ENCODE peak calls at places on chromosomes 4 and X, in seven cellular contexts. T, P, D, W, O, F and V are unnamed samples.

GRCh38 chr4:174218127-174218790 is 65.2 kb downstream of the FBXO8 start:
- DNase-seq in T (no peak), P (no peak), D (no peak), W (no peak), O (no peak), F (no peak), V (no peak)

GRCh38 chr4:85591361-85592098 is 116.6 kb downstream of the ARHGAP24 start:
- DNase-seq in T (no peak), P (no peak), D (no peak), W (peak; percentile 49), O (no peak), F (no peak), V (no peak)

GRCh38 chr4:181528570-181529184 is 714.5 kb upstream of the TENM3 start:
- DNase-seq in T (peak; percentile 76), P (no peak), D (no peak), W (peak; percentile 71), O (peak; percentile 45), F (peak; percentile 71), V (peak; percentile 84)

GRCh38 chr4:150679018-150679766 is 97.2 kb downstream of the MAB21L2 start:
- DNase-seq in T (no peak), P (no peak), D (no peak), W (no peak), O (no peak), F (no peak), V (peak; percentile 11)

GRCh38 chrX:72314881-72315280 is 9.2 kb upstream of the CITED1 start:
- DNase-seq in T (no peak), P (no peak), D (no peak), W (no peak), O (no peak), F (no peak), V (no peak)

GRCh38 chr4:48340276-48340904 is 939 bp upstream of the SLAIN2 start:
- DNase-seq in T (no peak), P (no peak), D (no peak), W (peak; percentile 57), O (peak; percentile 34), F (no peak), V (peak; percentile 71)

GRCh38 chr4:158758142-158758541 is 10.7 kb upstream of the FNIP2 start:
- DNase-seq in T (no peak), P (no peak), D (no peak), W (no peak), O (no peak), F (no peak), V (no peak)

GRCh38 chr4:79917246-79917645 is 155.8 kb downstream of the ANTXR2 start:
- DNase-seq in T (peak; percentile 16), P (no peak), D (peak; percentile 22), W (peak; percentile 53), O (no peak), F (peak; percentile 44), V (peak; percentile 31)

GRCh38 chr4:11912886-11913285 is 484.2 kb upstream of the HS3ST1 start:
- DNase-seq in T (no peak), P (no peak), D (no peak), W (peak; percentile 67), O (no peak), F (no peak), V (no peak)

DNA sequence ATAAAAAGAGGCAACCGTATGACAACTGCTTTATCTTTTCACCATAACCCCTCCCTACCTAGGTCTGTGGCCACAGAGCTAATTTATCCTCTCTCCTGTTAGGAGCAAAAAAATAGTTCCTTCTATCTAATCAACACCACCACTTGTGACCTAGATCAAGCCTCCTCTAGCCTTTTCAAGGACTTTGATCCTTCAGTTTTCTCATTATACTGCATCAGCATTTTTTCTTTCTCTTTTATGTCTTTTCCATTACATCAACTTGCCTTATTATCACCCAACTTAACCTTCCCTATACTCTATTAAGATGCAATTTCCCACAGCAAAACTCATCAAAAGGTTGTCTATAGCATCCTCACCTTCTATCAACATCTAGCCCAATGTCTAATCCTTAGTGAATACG is 211.0 kb downstream of the ANKRD50 start:
- DNase-seq in T (no peak), P (no peak), D (no peak), W (no peak), O (no peak), F (no peak), V (no peak)
- H3K9me3 ChIP-seq in T (no peaks in the 10 kb centered on the region), P (no peaks in the 10 kb centered on the region), D (no peaks in the 10 kb centered on the region), W (no peaks in the 10 kb centered on the region), O (no peaks in the 10 kb centered on the region), F (no peaks in the 10 kb centered on the region), V (no peaks in the 10 kb centered on the region)

DNA sequence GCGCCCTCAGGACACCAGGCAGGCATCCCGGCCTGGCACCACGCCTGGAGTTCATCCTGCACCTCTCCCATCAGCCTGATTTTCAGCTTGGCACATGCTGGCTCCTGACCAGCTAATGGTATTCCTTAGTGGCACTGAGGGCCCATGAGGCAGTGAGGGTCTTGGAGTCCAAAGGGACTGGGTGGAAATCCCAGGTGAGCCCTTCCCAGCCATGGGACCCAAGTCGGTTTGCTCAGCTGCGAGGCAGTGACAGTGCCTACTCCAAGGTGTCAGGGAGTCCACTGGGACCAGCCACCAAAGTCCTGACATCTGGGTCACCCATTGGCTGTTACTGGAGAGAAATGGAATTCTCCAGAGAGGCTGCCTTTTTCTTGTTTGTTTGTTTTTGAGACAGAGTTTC is 4.9 kb downstream of the SSR4 start:
- DNase-seq in T (peak; percentile 28), P (no peak), D (no peak), W (no peak), O (no peak), F (no peak), V (no peak)
- H3K9me3 ChIP-seq in T (no peaks in the 10 kb centered on the region), P (peaks cover 18% of the 10 kb centered on the region), D (no peaks in the 10 kb centered on the region), W (no peaks in the 10 kb centered on the region), O (no peaks in the 10 kb centered on the region), F (no peaks in the 10 kb centered on the region), V (no peaks in the 10 kb centered on the region)

DNA sequence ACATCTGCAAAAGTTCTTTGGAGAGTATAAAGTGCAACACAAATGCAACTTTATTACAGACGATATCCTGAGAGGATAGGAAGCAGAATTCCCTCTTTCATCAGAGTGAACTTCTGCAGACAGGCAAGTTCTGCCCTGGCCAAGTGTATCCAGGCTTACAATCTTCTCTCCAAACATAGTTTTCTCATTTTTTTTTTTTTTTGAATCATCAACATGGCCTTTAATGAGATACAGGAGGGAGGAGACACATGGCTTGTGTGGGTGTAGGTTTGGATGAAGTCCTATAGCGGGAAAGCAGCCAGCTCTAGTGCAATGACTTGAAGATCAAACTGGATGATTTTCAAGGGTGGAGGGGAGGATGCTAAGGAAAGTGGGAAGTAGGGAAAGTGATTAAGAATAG is 48.2 kb downstream of the LUZP4 start:
- DNase-seq in T (no peak), P (no peak), D (peak; percentile 50), W (no peak), O (peak; percentile 42), F (no peak), V (no peak)
- H3K9me3 ChIP-seq in T (no peaks in the 10 kb centered on the region), P (no peaks in the 10 kb centered on the region), D (no peaks in the 10 kb centered on the region), W (no peaks in the 10 kb centered on the region), O (no peaks in the 10 kb centered on the region), F (no peaks in the 10 kb centered on the region), V (no peaks in the 10 kb centered on the region)

DNA sequence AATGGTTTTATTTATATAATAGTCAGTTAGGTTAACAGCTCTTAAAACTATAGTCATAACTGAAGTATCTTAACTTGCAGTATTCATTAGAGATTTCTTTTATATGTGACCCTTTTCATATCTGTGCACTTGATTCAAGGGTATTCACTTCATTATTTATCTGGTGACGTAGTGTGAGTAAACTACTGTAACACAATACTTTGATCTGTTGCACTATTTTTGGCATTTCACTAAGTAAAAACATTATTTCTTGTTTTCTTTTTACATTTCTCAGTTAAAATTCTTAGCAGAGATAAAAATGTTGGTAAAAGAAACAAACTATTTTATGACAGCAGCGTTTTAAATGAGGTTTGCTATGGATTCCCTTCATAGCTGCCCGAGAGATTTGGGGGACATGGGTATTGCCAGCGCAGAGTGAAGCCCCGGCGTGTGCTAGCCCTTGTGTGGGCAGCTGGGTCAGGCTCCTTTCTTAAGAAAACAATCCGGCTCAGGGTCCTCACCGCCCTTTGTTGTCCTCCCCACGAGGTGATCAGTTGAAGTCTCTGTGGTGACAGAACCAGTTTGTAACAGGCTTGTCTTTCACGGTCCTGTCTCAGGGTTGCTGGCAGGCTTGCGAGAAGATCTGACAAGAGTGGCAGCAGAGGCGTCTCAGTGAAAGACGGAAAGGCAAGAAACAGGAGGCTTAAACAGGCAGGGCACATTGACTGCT is 293.4 kb downstream of the BMPR1B start:
- DNase-seq in T (no peak), P (no peak), D (no peak), W (no peak), O (no peak), F (peak; percentile 60), V (no peak)
- H3K9me3 ChIP-seq in T (no peaks in the 10 kb centered on the region), P (no peaks in the 10 kb centered on the region), D (no peaks in the 10 kb centered on the region), W (no peaks in the 10 kb centered on the region), O (no peaks in the 10 kb centered on the region), F (no peaks in the 10 kb centered on the region), V (no peaks in the 10 kb centered on the region)

GRCh38 chrX:22538581-22538980 is 265.9 kb downstream of the CBLL2 start:
- DNase-seq in T (no peak), P (no peak), D (no peak), W (peak; percentile 57), O (no peak), F (no peak), V (no peak)

GRCh38 chrX:22534643-22535042 is 261.9 kb downstream of the CBLL2 start:
- DNase-seq in T (no peak), P (no peak), D (no peak), W (peak; percentile 90), O (peak; percentile 47), F (peak; percentile 51), V (no peak)

DNA sequence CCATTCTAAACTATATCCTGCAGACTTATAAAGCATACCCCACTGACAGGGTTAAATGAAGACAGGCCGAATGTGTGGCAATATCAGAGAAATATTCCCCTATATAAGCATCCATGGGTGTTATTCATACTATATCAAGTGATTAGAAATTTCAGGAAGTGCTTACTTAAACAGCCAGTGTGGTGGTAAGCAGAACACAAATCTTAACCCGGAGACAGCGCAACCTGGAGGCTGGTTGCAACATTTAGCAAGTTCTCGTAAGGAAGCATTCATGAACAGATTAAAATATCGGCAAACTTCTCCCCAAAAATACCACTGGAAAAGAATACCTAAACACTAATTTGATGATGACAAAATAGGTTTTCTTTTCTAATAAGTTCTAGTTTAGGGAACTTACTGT is 261.2 kb downstream of the CBLL2 start:
- DNase-seq in T (no peak), P (no peak), D (no peak), W (no peak), O (no peak), F (no peak), V (no peak)
- H3K9me3 ChIP-seq in T (no peaks in the 10 kb centered on the region), P (no peaks in the 10 kb centered on the region), D (no peaks in the 10 kb centered on the region), W (no peaks in the 10 kb centered on the region), O (no peaks in the 10 kb centered on the region), F (no peaks in the 10 kb centered on the region), V (no peaks in the 10 kb centered on the region)

GRCh38 chrX:124646403-124646802 is 300.0 kb downstream of the SH2D1A start:
- DNase-seq in T (no peak), P (no peak), D (no peak), W (no peak), O (no peak), F (peak; percentile 26), V (no peak)

DNA sequence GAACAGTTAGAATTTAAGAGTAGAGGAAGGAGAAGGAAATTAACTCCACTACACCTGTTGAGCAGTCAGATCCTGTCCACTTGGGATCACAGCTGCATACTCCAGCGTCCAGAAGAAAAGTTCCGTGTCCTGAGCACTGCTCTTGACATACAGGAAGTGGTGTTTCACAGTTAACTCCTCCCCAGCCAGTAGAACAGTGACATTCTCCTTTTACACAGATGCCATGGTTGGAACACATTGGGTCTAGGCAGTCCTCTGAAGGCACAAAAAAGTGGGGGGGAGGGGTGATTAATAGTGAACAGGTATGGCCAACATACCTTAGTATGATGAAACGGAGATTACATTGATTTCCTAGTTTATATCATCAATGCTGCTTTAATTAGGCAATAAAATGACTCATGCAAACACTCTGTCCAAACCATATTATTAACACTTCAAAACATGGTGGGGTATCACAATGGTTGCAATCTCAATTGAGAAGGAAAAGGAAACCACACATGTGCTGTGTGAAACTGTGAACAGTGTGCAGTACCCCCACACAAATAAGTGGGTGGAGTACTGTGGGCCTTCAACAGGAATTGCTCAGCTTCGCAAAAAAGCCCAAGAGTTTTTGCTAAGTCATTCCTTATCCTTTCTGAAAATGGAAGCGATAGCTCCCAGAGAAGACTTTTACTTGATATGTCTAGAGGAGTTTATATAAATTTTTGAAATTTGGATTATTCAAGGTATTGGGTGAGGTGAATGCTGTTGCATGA is 295.6 kb downstream of the SH2D1A start:
- DNase-seq in T (no peak), P (no peak), D (no peak), W (no peak), O (no peak), F (no peak), V (no peak)
- H3K9me3 ChIP-seq in T (no peaks in the 10 kb centered on the region), P (no peaks in the 10 kb centered on the region), D (no peaks in the 10 kb centered on the region), W (no peaks in the 10 kb centered on the region), O (no peaks in the 10 kb centered on the region), F (no peaks in the 10 kb centered on the region), V (no peaks in the 10 kb centered on the region)